ENCODE peak calls at places on chromosomes 3 and 15, in nine cellular contexts. S is T-cell; O is EH; Q is H54; I is nephron progenitor cell; R is activated naive CD4-positive, alpha-beta T cell treated with anti-CD3 and anti-CD28 coated beads for 36 hours; N is ovary; B is NCI-H1105 treated with DMSO at 0.1 percent for 48 hours; U is omental fat pad. F is an unnamed sample.

GRCh38 chr3:107753494-107753893 is 230.7 kb downstream of the BBX start:
- DNase-seq in Q (no peak), I (peak), U (no peak), S (peak), N (peak), O (peak), R (peak), B (peak), F (peak)

GRCh38 chr15:68431792-68432401 is at the start of gene ITGA11:
- DNase-seq in N (peak), U (no peak), Q (no peak), S (no peak), I (peak), B (peak), O (peak), R (no peak), F (peak)

GRCh38 chr3:67526246-67526645 is 128.2 kb downstream of the SUCLG2 start:
- DNase-seq in U (no peak), R (no peak), S (no peak), I (no peak), N (no peak), Q (no peak), B (no peak), O (peak), F (no peak)

GRCh38 chr15:71115567-71116351 is 488 bp downstream of the THSD4 start:
- DNase-seq in I (peak), B (peak), O (peak), R (peak), S (no peak), N (peak), U (no peak), Q (no peak), F (peak)

GRCh38 chr15:99403597-99403996 is 152.3 kb downstream of the LRRC28 start:
- DNase-seq in I (no peak), Q (no peak), S (no peak), B (no peak), O (no peak), N (no peak), R (no peak), U (no peak), F (no peak)

GRCh38 chr15:29065571-29065970 is 179.8 kb downstream of the APBA2 start:
- DNase-seq in O (no peak), I (no peak), S (no peak), R (no peak), N (no peak), U (no peak), B (no peak), Q (no peak), F (no peak)

GRCh38 chr15:99998661-99999101 is 265.4 kb upstream of the LYSMD4 start:
- DNase-seq in S (no peak), R (no peak), I (no peak), N (no peak), O (no peak), Q (no peak), B (no peak), U (no peak), F (no peak)

GRCh38 chr3:62817678-62818077 is 57.5 kb downstream of the CADPS start:
- DNase-seq in S (no peak), U (no peak), Q (no peak), O (no peak), N (no peak), R (no peak), I (no peak), B (no peak), F (no peak)

GRCh38 chr15:40192942-40193341 is 32.1 kb downstream of the BUB1B start:
- DNase-seq in Q (no peak), U (no peak), S (no peak), B (no peak), O (peak), I (no peak), R (no peak), N (no peak), F (no peak)

F was measured in RPMI8226.